ENCODE peak calls at places on chromosomes 2 and 18, in ten cellular contexts. T is Peyer's patch, V is HCT116, G is GM12878, B is PC-3, P is natural killer cell, N is OCI-LY7, K is WERI-Rb-1, I is ovary, L is BE2C. R is an unnamed sample.

GRCh38 chr2:20568501-20569463 is 82.1 kb downstream of the HS1BP3 start:
- DNase-seq in T (no peak), V (no peak), G (no peak), B (peak), P (no peak), N (no peak), K (no peak), I (peak), L (peak), R (no peak)

GRCh38 chr18:36167692-36168218 is 19.5 kb upstream of the MOCOS start:
- DNase-seq in T (no peak), V (no peak), G (no peak), B (no peak), P (no peak), N (no peak), K (no peak), I (no peak), L (no peak), R (no peak)

GRCh38 chr2:41965886-41966285 is 81.9 kb upstream of the PKDCC start:
- DNase-seq in T (no peak), V (no peak), G (no peak), B (no peak), P (no peak), N (no peak), K (no peak), I (no peak), L (no peak), R (no peak)

GRCh38 chr2:234677758-234678538 is 181.1 kb upstream of the ARL4C start:
- DNase-seq in T (no peak), V (no peak), G (no peak), B (peak), P (no peak), N (no peak), K (no peak), I (no peak), L (no peak), R (no peak)

GRCh38 chr2:124027182-124027581 is 2.1 kb downstream of the CNTNAP5 start:
- DNase-seq in T (no peak), V (no peak), G (peak), B (peak), P (no peak), N (peak), K (peak), I (no peak), L (peak), R (peak)

GRCh38 chr2:108542071-108542470 is 7.8 kb downstream of the LIMS1 start:
- DNase-seq in T (no peak), V (no peak), G (no peak), B (no peak), P (no peak), N (no peak), K (no peak), I (no peak), L (no peak), R (no peak)

GRCh38 chr2:6863792-6864191 is 1.9 kb downstream of the CMPK2 start:
- DNase-seq in T (no peak), V (no peak), G (no peak), B (no peak), P (no peak), N (no peak), K (no peak), I (no peak), L (peak), R (no peak)

GRCh38 chr18:48077291-48077690 is 146.8 kb upstream of the SMAD2 start:
- DNase-seq in T (no peak), V (no peak), G (no peak), B (no peak), P (no peak), N (no peak), K (no peak), I (no peak), L (no peak), R (no peak)

GRCh38 chr2:237097911-237098702 is 12.4 kb downstream of the COPS8 start:
- DNase-seq in T (no peak), V (no peak), G (no peak), B (peak), P (no peak), N (no peak), K (no peak), I (no peak), L (no peak), R (no peak)

GRCh38 chr18:907171-907879 is 2.7 kb downstream of the ADCYAP1 start:
- DNase-seq in T (no peak), V (no peak), G (no peak), B (peak), P (no peak), N (no peak), K (peak), I (no peak), L (peak), R (no peak)

GRCh38 chr2:217108575-217109027 is 248.7 kb upstream of the TNP1 start:
- DNase-seq in T (no peak), V (no peak), G (no peak), B (no peak), P (no peak), N (no peak), K (no peak), I (no peak), L (no peak), R (no peak)

GRCh38 chr18:59968583-59968982 is 68.8 kb downstream of the PMAIP1 start:
- DNase-seq in T (no peak), V (no peak), G (no peak), B (no peak), P (no peak), N (no peak), K (no peak), I (no peak), L (no peak), R (no peak)

GRCh38 chr18:48891721-48892120 is 59.0 kb downstream of the SMAD7 start:
- DNase-seq in T (no peak), V (no peak), G (no peak), B (no peak), P (no peak), N (no peak), K (no peak), I (peak), L (no peak), R (no peak)

GRCh38 chr2:56009758-56010534 is 86.4 kb upstream of the EFEMP1 start:
- DNase-seq in T (no peak), V (peak), G (no peak), B (peak), P (no peak), N (peak), K (no peak), I (no peak), L (no peak), R (no peak)

GRCh38 chr2:73904952-73905351 is 12.1 kb downstream of the ACTG2 start:
- DNase-seq in T (no peak), V (no peak), G (no peak), B (no peak), P (no peak), N (no peak), K (no peak), I (no peak), L (no peak), R (no peak)

GRCh38 chr18:62716679-62717058 is 1.3 kb downstream of the PHLPP1 start:
- DNase-seq in T (peak), V (no peak), G (no peak), B (peak), P (peak), N (peak), K (peak), I (peak), L (no peak), R (peak)

GRCh38 chr2:132766573-132766972 is 96.6 kb upstream of the LYPD1 start:
- DNase-seq in T (no peak), V (no peak), G (no peak), B (no peak), P (no peak), N (no peak), K (no peak), I (no peak), L (no peak), R (no peak)

GRCh38 chr2:230230087-230230486 is 4.6 kb downstream of the SP140 start:
- DNase-seq in T (no peak), V (no peak), G (no peak), B (peak), P (no peak), N (no peak), K (no peak), I (no peak), L (no peak), R (no peak)

GRCh38 chr2:18924905-18925691 is 335.7 kb upstream of the NT5C1B start:
- DNase-seq in T (no peak), V (no peak), G (no peak), B (peak), P (no peak), N (no peak), K (no peak), I (no peak), L (no peak), R (no peak)

GRCh38 chr2:74374509-74375205 is 5.5 kb downstream of the DCTN1 start:
- DNase-seq in T (no peak), V (no peak), G (no peak), B (no peak), P (no peak), N (no peak), K (peak), I (peak), L (peak), R (peak)

GRCh38 chr2:200129756-200130462 is 174.5 kb downstream of the MAIP1 start:
- DNase-seq in T (no peak), V (no peak), G (no peak), B (peak), P (no peak), N (no peak), K (no peak), I (no peak), L (no peak), R (no peak)

GRCh38 chr2:200130762-200131166 is 175.4 kb downstream of the MAIP1 start:
- DNase-seq in T (no peak), V (no peak), G (no peak), B (peak), P (no peak), N (no peak), K (no peak), I (no peak), L (no peak), R (no peak)

GRCh38 chr2:200131307-200131706 is 175.2 kb upstream of the SPATS2L start:
- DNase-seq in T (no peak), V (no peak), G (no peak), B (peak), P (no peak), N (no peak), K (no peak), I (no peak), L (no peak), R (no peak)

GRCh38 chr2:200125463-200125862 is 170.1 kb downstream of the MAIP1 start:
- DNase-seq in T (no peak), V (no peak), G (no peak), B (no peak), P (no peak), N (no peak), K (no peak), I (no peak), L (no peak), R (no peak)

DNA sequence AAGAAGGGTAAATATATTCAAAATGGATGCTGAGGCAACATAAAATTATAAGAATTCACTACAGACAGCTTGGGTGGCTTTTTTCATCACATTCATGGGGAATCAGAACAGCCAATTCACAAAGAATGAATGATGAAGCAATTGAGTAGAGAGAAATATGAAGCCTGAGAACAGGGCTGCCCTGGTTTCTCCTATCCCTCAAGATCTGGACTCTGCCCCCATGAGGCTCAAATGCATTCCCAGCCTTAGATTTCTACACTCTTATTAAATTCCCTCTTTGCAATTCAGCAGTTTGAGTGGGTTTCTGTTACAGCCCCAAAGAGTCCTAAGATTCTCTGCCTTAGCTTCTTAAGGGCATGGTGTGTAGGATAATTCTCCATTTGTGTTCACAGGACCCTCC is 172.5 kb downstream of the MAIP1 start:
- DNase-seq in T (no peak), V (no peak), G (no peak), B (no peak), P (no peak), N (no peak), K (no peak), I (no peak), L (no peak), R (no peak)
- TF ChIP-seq CTCF in T (no peak), V (no peak), G (no peak), B (no peak), P (no peak), N (no peak), K (no peak), I (no peak), L (no peak), R (no peak)

GRCh38 chr2:100180503-100180902 is 38.1 kb upstream of the AFF3 start:
- DNase-seq in T (no peak), V (no peak), G (no peak), B (no peak), P (no peak), N (no peak), K (no peak), I (no peak), L (no peak), R (no peak)

GRCh38 chr2:100178864-100179263 is 36.5 kb upstream of the AFF3 start:
- DNase-seq in T (no peak), V (no peak), G (no peak), B (no peak), P (no peak), N (no peak), K (no peak), I (no peak), L (peak), R (no peak)

GRCh38 chr2:100179806-100180205 is 37.4 kb upstream of the AFF3 start:
- DNase-seq in T (no peak), V (no peak), G (no peak), B (no peak), P (no peak), N (no peak), K (no peak), I (no peak), L (no peak), R (no peak)

GRCh38 chr2:100176925-100177324 is 34.5 kb upstream of the AFF3 start:
- DNase-seq in T (no peak), V (no peak), G (no peak), B (no peak), P (no peak), N (no peak), K (no peak), I (no peak), L (no peak), R (no peak)

DNA sequence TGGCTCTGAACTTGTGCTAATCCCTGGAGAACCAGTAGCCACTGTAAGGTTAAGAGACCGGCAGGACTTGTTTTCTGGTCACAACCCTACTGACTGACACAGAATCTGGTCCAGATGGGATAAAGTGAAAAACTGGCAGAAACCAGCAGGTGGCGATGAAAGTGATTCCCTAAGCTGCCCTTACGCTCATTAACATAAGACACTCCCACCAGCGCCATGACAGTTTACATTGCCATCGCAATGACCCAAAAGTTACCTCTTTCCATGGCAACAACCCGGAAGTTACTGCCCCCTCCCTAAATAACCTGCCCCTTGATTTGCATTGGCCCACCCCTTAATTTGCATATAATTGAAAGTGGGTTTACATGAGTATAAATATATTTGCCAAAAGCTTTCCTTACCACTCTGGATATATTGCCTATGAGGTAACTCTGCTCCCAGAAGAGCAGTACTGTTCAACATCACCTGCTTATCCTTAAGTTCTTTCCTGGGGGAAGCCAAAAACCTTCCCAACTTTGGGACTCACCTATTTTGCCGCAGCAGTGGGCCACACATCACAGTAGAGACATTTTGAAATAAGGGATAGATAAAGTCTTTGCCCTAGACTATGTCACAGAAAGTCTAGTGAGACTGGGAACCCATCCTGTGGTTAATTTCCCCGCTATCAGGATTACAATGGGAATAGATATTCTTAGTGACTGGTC is 35.8 kb upstream of the AFF3 start:
- DNase-seq in T (peak), V (peak), G (peak), B (peak), P (no peak), N (peak), K (peak), I (no peak), L (peak), R (peak)
- TF ChIP-seq CTCF in T (peak), V (peak), G (peak), B (peak), P (no peak), N (peak), K (peak), I (no peak), L (peak), R (peak)

GRCh38 chr2:207321504-207321903 is 155.8 kb upstream of the KLF7 start:
- DNase-seq in T (no peak), V (no peak), G (no peak), B (no peak), P (no peak), N (no peak), K (no peak), I (no peak), L (no peak), R (no peak)
- TF ChIP-seq CTCF in T (no peak), V (no peak), G (no peak), B (no peak), P (no peak), N (no peak), K (no peak), I (no peak), L (no peak), R (no peak)

GRCh38 chr2:111673526-111673925 is 210.5 kb downstream of the ANAPC1 start:
- DNase-seq in T (no peak), V (no peak), G (no peak), B (no peak), P (no peak), N (peak), K (no peak), I (no peak), L (no peak), R (no peak)

GRCh38 chr2:111669928-111670695 is 213.9 kb downstream of the ANAPC1 start:
- DNase-seq in T (no peak), V (no peak), G (no peak), B (no peak), P (no peak), N (peak), K (no peak), I (no peak), L (no peak), R (no peak)

GRCh38 chr2:111670776-111671175 is 213.2 kb downstream of the ANAPC1 start:
- DNase-seq in T (no peak), V (no peak), G (no peak), B (no peak), P (no peak), N (peak), K (no peak), I (no peak), L (no peak), R (no peak)

GRCh38 chr2:111668741-111669140 is 215.3 kb downstream of the ANAPC1 start:
- DNase-seq in T (no peak), V (no peak), G (no peak), B (no peak), P (no peak), N (no peak), K (no peak), I (no peak), L (no peak), R (no peak)

GRCh38 chr2:111671426-111672150 is 212.4 kb downstream of the ANAPC1 start:
- DNase-seq in T (no peak), V (no peak), G (no peak), B (no peak), P (no peak), N (peak), K (no peak), I (no peak), L (no peak), R (no peak)
- TF ChIP-seq CTCF in T (no peak), V (no peak), G (no peak), B (no peak), P (no peak), N (no peak), K (no peak), I (no peak), L (no peak), R (no peak)

GRCh38 chr2:202072226-202072625 is 829 bp upstream of the KIAA2012 start:
- DNase-seq in T (no peak), V (no peak), G (no peak), B (peak), P (no peak), N (peak), K (peak), I (no peak), L (peak), R (no peak)
- TF ChIP-seq CTCF in T (no peak), V (peak), G (peak), B (peak), P (no peak), N (peak), K (peak), I (no peak), L (peak), R (peak)

R was measured in neural crest cell.